ENCODE peak calls at places on chromosomes 6 and 20, in six cellular contexts. K is upper lobe of left lung, H is IMR-90, T is A673, I is cardiac muscle cell, V is spleen. E is an unnamed sample.
A peak's percentile ranks its signal among the peaks of the same experiment; 100 is the strongest.

GRCh38 chr6:41505084-41506049 is 40.8 kb upstream of the FOXP4 start:
- DNase-seq in K (peak; percentile 45), H (peak; percentile 88), T (peak; percentile 45), I (peak; percentile 92), V (peak; percentile 91), E (peak; percentile 82)

GRCh38 chr6:144411506-144412165 is 126.5 kb downstream of the UTRN start:
- DNase-seq in K (no peak), H (peak; percentile 33), T (no peak), I (no peak), V (no peak), E (no peak)

GRCh38 chr6:88992741-88993557 is 29.5 kb upstream of the RNGTT start:
- DNase-seq in K (no peak), H (no peak), T (peak; percentile 14), I (peak; percentile 41), V (no peak), E (no peak)

GRCh38 chr20:17598013-17598550 is 28.2 kb downstream of the DSTN start:
- DNase-seq in K (no peak), H (no peak), T (no peak), I (no peak), V (no peak), E (no peak)

GRCh38 chr6:64301307-64302236 is 666.0 kb downstream of the PHF3 start:
- DNase-seq in K (no peak), H (no peak), T (no peak), I (no peak), V (no peak), E (no peak)

GRCh38 chr6:72861935-72862432 is 240.1 kb downstream of the KCNQ5 start:
- DNase-seq in K (no peak), H (peak; percentile 57), T (peak; percentile 80), I (peak; percentile 50), V (no peak), E (no peak)

GRCh38 chr6:36126121-36126520 is 4.2 kb upstream of the MAPK13 start:
- DNase-seq in K (no peak), H (no peak), T (no peak), I (no peak), V (no peak), E (no peak)

GRCh38 chr6:132459605-132459952 is 53.3 kb downstream of the STX7 start:
- DNase-seq in K (no peak), H (no peak), T (no peak), I (no peak), V (no peak), E (no peak)

GRCh38 chr6:98824907-98825601 is 9.3 kb upstream of the POU3F2 start:
- DNase-seq in K (no peak), H (no peak), T (no peak), I (no peak), V (no peak), E (no peak)
- H3K27me3 ChIP-seq in K (peaks cover 9% of the 10 kb centered on the region), H (peaks cover 65% of the 10 kb centered on the region), T (no peaks in the 10 kb centered on the region), I (peaks cover 85% of the 10 kb centered on the region), V (peaks cover 100% of the 10 kb centered on the region), E (no peaks in the 10 kb centered on the region)

GRCh38 chr6:150624199-150624598 is 24.5 kb downstream of the PLEKHG1 start:
- DNase-seq in K (no peak), H (no peak), T (no peak), I (no peak), V (no peak), E (no peak)
- H3K4me3 ChIP-seq in K (no peak overlapping the region), H (no peak overlapping the region), T (no peak overlapping the region), I (no peak overlapping the region), V (no peak overlapping the region), E (no peak overlapping the region)

GRCh38 chr6:28399370-28400121 is at the start of gene ZSCAN12:
- DNase-seq in K (peak; percentile 84), H (peak; percentile 89), T (peak; percentile 94), I (peak; percentile 95), V (peak; percentile 95), E (peak; percentile 94)
- TF ChIP-seq CTCF in K (peak; percentile 62), H (peak; percentile 65), T (peak; percentile 76), I (peak; percentile 67), V (peak; percentile 74), E (peak; percentile 67)

GRCh38 chr20:9515211-9515580 is 806 bp downstream of the LAMP5 start:
- DNase-seq in K (no peak), H (no peak), T (no peak), I (no peak), V (no peak), E (no peak)
- H3K27me3 ChIP-seq in K (no peaks in the 10 kb centered on the region), H (peaks cover 62% of the 10 kb centered on the region), T (peaks cover 74% of the 10 kb centered on the region), I (peaks cover 100% of the 10 kb centered on the region), V (peaks cover 84% of the 10 kb centered on the region), E (no peaks in the 10 kb centered on the region)

GRCh38 chr6:53336070-53336469 is 12.7 kb downstream of the ELOVL5 start:
- DNase-seq in K (peak; percentile 28), H (no peak), T (no peak), I (no peak), V (no peak), E (no peak)
- H3K4me3 ChIP-seq in K (peak overlapping the region; percentile 29), H (no peak overlapping the region), T (no peak overlapping the region), I (no peak overlapping the region), V (peak overlapping the region; percentile 25), E (peak overlapping the region; percentile 55)